ENCODE peak calls at places on chromosome 6, in six cellular contexts. One of them, this sample, is unnamed.

GRCh38 chr6:99016355-99016754 is 68.6 kb upstream of the FBXL4 start:
- DNase-seq in mammary epithelial cell: peak
- DNase-seq in GM23338: no peak
- DNase-seq in neuronal stem cell: no peak
- DNase-seq in OCI-LY7: no peak
- DNase-seq in GM23248: peak
- DNase-seq in this sample: no peak

GRCh38 chr6:108953681-108954080 is 105.5 kb downstream of the ARMC2 start:
- DNase-seq in mammary epithelial cell: no peak
- DNase-seq in neuronal stem cell: no peak
- DNase-seq in GM23338: no peak
- DNase-seq in OCI-LY7: no peak
- DNase-seq in GM23248: peak
- DNase-seq in this sample: no peak

GRCh38 chr6:44725070-44725469 is 337.6 kb downstream of the CDC5L start:
- DNase-seq in neuronal stem cell: no peak
- DNase-seq in mammary epithelial cell: no peak
- DNase-seq in GM23248: peak
- DNase-seq in OCI-LY7: no peak
- DNase-seq in GM23338: no peak
- DNase-seq in this sample: peak

GRCh38 chr6:144321839-144322591 is 36.9 kb downstream of the UTRN start:
- DNase-seq in GM23248: peak
- DNase-seq in OCI-LY7: no peak
- DNase-seq in neuronal stem cell: no peak
- DNase-seq in mammary epithelial cell: no peak
- DNase-seq in GM23338: no peak
- DNase-seq in this sample: no peak

GRCh38 chr6:123415844-123416468 is 220.8 kb downstream of the TRDN start:
- DNase-seq in GM23248: peak
- DNase-seq in GM23338: peak
- DNase-seq in neuronal stem cell: peak
- DNase-seq in OCI-LY7: peak
- DNase-seq in mammary epithelial cell: peak
- DNase-seq in this sample: peak

GRCh38 chr6:51618563-51618962 is 468.9 kb downstream of the PKHD1 start:
- DNase-seq in OCI-LY7: peak
- DNase-seq in mammary epithelial cell: no peak
- DNase-seq in GM23248: no peak
- DNase-seq in GM23338: peak
- DNase-seq in neuronal stem cell: peak
- DNase-seq in this sample: peak

GRCh38 chr6:36599791-36600209 is 5.6 kb downstream of the SRSF3 start:
- DNase-seq in GM23248: peak
- DNase-seq in mammary epithelial cell: peak
- DNase-seq in OCI-LY7: no peak
- DNase-seq in neuronal stem cell: no peak
- DNase-seq in GM23338: peak
- DNase-seq in this sample: no peak

GRCh38 chr6:159267165-159267564 is 98.0 kb downstream of the FNDC1 start:
- DNase-seq in neuronal stem cell: peak
- DNase-seq in mammary epithelial cell: no peak
- DNase-seq in OCI-LY7: peak
- DNase-seq in GM23338: peak
- DNase-seq in GM23248: peak
- DNase-seq in this sample: no peak

GRCh38 chr6:167987811-167988495 is 9.5 kb upstream of the KIF25 start:
- DNase-seq in GM23338: no peak
- DNase-seq in neuronal stem cell: no peak
- DNase-seq in OCI-LY7: no peak
- DNase-seq in GM23248: peak
- DNase-seq in mammary epithelial cell: no peak
- DNase-seq in this sample: no peak

GRCh38 chr6:140401666-140402255 is 1027.3 kb upstream of the CITED2 start:
- DNase-seq in neuronal stem cell: no peak
- DNase-seq in GM23338: no peak
- DNase-seq in mammary epithelial cell: peak
- DNase-seq in OCI-LY7: no peak
- DNase-seq in GM23248: peak
- DNase-seq in this sample: no peak

GRCh38 chr6:109406196-109406595 is 23.9 kb upstream of the CD164 start:
- DNase-seq in GM23338: no peak
- DNase-seq in OCI-LY7: no peak
- DNase-seq in neuronal stem cell: no peak
- DNase-seq in mammary epithelial cell: peak
- DNase-seq in GM23248: peak
- DNase-seq in this sample: no peak

GRCh38 chr6:111427341-111428116 is 55.5 kb downstream of the REV3L start:
- DNase-seq in mammary epithelial cell: peak
- DNase-seq in neuronal stem cell: no peak
- DNase-seq in GM23248: peak
- DNase-seq in GM23338: no peak
- DNase-seq in OCI-LY7: peak
- DNase-seq in this sample: no peak

GRCh38 chr6:25472314-25472713 is 179.7 kb upstream of the SCGN start:
- DNase-seq in GM23338: peak
- DNase-seq in mammary epithelial cell: no peak
- DNase-seq in GM23248: peak
- DNase-seq in OCI-LY7: no peak
- DNase-seq in neuronal stem cell: no peak
- DNase-seq in this sample: peak

GRCh38 chr6:27684264-27685211 is 211.6 kb upstream of the ZNF184 start:
- DNase-seq in GM23248: peak
- DNase-seq in OCI-LY7: peak
- DNase-seq in GM23338: peak
- DNase-seq in neuronal stem cell: no peak
- DNase-seq in mammary epithelial cell: peak
- DNase-seq in this sample: peak

GRCh38 chr6:93675856-93676255 is 256.5 kb upstream of the EPHA7 start:
- DNase-seq in OCI-LY7: no peak
- DNase-seq in neuronal stem cell: no peak
- DNase-seq in GM23338: no peak
- DNase-seq in GM23248: no peak
- DNase-seq in mammary epithelial cell: no peak
- DNase-seq in this sample: no peak

DNA sequence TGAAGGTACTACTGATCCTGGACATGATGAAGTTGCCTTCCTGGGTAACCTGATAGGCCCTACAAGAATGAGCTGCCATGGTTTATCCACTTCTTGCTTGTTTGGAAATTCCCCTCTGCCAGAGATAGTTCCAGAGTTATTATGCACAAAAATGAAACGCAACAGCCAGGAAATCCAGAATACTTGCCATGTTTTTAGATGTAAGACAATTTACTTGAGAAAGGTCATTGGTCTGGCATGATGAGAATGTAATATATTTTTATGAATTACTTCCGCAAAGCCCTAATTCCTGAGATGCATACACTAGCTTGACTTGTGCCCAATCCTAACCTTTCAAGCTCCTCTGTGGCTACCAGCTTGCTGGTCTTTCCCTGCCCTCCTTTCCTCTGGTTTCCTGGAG is 27.9 kb upstream of the NT5E start:
- DNase-seq in GM23248: peak
- DNase-seq in mammary epithelial cell: no peak
- DNase-seq in OCI-LY7: no peak
- DNase-seq in neuronal stem cell: no peak
- DNase-seq in GM23338: no peak
- DNase-seq in this sample: no peak
- H3K4me2 ChIP-seq in GM23248: peak
- H3K4me2 ChIP-seq in mammary epithelial cell: no peak
- H3K4me2 ChIP-seq in OCI-LY7: no peak
- H3K4me2 ChIP-seq in neuronal stem cell: no peak
- H3K4me2 ChIP-seq in GM23338: no peak
- H3K4me2 ChIP-seq in this sample: no peak

DNA sequence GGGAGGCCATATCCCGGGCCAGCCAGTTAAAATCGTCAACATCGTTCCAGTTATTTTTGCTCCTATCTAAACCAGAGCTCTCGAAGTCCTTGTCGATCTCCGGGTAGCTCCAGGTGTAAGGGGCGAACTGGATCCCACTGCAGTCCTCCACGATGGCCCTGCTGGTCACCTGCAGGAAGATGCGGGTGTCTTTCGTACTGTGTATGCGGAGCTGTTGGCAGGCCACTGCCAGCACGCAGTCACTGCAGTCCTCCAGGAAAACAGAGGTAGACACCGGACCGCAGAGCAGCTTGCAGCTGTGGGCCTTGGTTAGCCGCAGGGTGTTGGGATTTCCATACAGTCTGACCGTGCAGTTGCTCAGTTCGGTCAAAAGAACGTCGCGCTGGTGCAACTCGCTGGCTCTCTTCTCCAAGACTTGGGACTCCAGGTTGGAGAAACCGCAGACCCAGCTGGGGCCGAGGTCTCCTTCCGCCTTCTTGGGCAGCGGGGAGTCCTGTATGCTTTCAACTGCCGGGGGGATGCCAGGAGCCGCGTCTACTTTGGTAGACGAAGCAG is 743 bp downstream of the TBCC start:
- DNase-seq in GM23338: peak
- DNase-seq in OCI-LY7: peak
- DNase-seq in mammary epithelial cell: peak
- DNase-seq in neuronal stem cell: peak
- DNase-seq in GM23248: peak
- DNase-seq in this sample: peak
- H3K27ac ChIP-seq in GM23338: peak
- H3K27ac ChIP-seq in OCI-LY7: peak
- H3K27ac ChIP-seq in mammary epithelial cell: peak
- H3K27ac ChIP-seq in neuronal stem cell: no peak
- H3K27ac ChIP-seq in GM23248: peak
- H3K27ac ChIP-seq in this sample: peak

GRCh38 chr6:131063764-131064272 is 773 bp upstream of the EPB41L2 start:
- DNase-seq in mammary epithelial cell: no peak
- DNase-seq in GM23248: peak
- DNase-seq in OCI-LY7: peak
- DNase-seq in GM23338: no peak
- DNase-seq in neuronal stem cell: no peak
- DNase-seq in this sample: peak
- H3K4me3 ChIP-seq in mammary epithelial cell: peak
- H3K4me3 ChIP-seq in GM23248: peak
- H3K4me3 ChIP-seq in OCI-LY7: peak
- H3K4me3 ChIP-seq in GM23338: peak
- H3K4me3 ChIP-seq in neuronal stem cell: peak
- H3K4me3 ChIP-seq in this sample: peak

GRCh38 chr6:169320013-169320412 is 66.4 kb upstream of the THBS2 start:
- DNase-seq in neuronal stem cell: no peak
- DNase-seq in mammary epithelial cell: no peak
- DNase-seq in GM23248: no peak
- DNase-seq in GM23338: no peak
- DNase-seq in OCI-LY7: no peak
- DNase-seq in this sample: no peak

GRCh38 chr6:169324086-169324485 is 70.4 kb upstream of the THBS2 start:
- DNase-seq in OCI-LY7: no peak
- DNase-seq in GM23248: no peak
- DNase-seq in neuronal stem cell: no peak
- DNase-seq in mammary epithelial cell: no peak
- DNase-seq in GM23338: no peak
- DNase-seq in this sample: no peak

GRCh38 chr6:169323221-169323620 is 69.6 kb upstream of the THBS2 start:
- DNase-seq in GM23248: no peak
- DNase-seq in mammary epithelial cell: no peak
- DNase-seq in GM23338: no peak
- DNase-seq in neuronal stem cell: no peak
- DNase-seq in OCI-LY7: no peak
- DNase-seq in this sample: no peak

GRCh38 chr6:169319561-169319960 is 65.9 kb upstream of the THBS2 start:
- DNase-seq in GM23338: no peak
- DNase-seq in OCI-LY7: no peak
- DNase-seq in neuronal stem cell: no peak
- DNase-seq in GM23248: no peak
- DNase-seq in mammary epithelial cell: no peak
- DNase-seq in this sample: no peak

GRCh38 chr6:169321546-169321945 is 67.9 kb upstream of the THBS2 start:
- DNase-seq in mammary epithelial cell: no peak
- DNase-seq in GM23248: no peak
- DNase-seq in neuronal stem cell: no peak
- DNase-seq in GM23338: no peak
- DNase-seq in OCI-LY7: no peak
- DNase-seq in this sample: no peak
- H3K4me2 ChIP-seq in mammary epithelial cell: no peak
- H3K4me2 ChIP-seq in GM23248: no peak
- H3K4me2 ChIP-seq in neuronal stem cell: no peak
- H3K4me2 ChIP-seq in GM23338: no peak
- H3K4me2 ChIP-seq in OCI-LY7: no peak
- H3K4me2 ChIP-seq in this sample: no peak

DNA sequence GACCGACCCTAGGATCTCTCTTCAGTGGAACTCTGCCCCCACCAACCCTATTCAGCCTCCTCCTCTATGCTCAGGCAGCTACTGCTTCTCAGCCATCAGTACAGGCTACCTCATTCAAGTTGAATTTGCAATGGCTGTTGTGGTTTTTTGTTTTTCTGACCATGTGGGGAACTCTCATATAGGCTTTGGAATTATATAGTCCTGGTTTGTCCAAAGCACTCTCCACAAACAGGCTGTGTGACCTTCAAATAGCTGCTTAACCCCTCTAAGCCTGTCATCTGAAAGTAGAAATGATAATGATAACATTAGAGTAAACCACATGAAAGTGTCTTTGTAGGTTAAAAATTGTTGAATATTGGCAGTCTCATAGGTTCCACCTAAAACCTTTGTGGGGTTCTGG is 80.3 kb downstream of the UNC5CL start:
- DNase-seq in mammary epithelial cell: no peak
- DNase-seq in GM23338: no peak
- DNase-seq in OCI-LY7: no peak
- DNase-seq in neuronal stem cell: no peak
- DNase-seq in GM23248: peak
- DNase-seq in this sample: no peak
- H3K27ac ChIP-seq in mammary epithelial cell: peak
- H3K27ac ChIP-seq in GM23338: no peak
- H3K27ac ChIP-seq in OCI-LY7: no peak
- H3K27ac ChIP-seq in neuronal stem cell: no peak
- H3K27ac ChIP-seq in GM23248: peak
- H3K27ac ChIP-seq in this sample: no peak

This sample was measured in Karpas-422.